ENCODE peak calls at places on chromosomes 11 and 22, in seven cellular contexts. One of them, this sample, is unnamed. For H3K4me1, the result is how much of the 10 kb centered on the place peaks cover.

GRCh38 chr11:130434521-130435223 is 6.3 kb upstream of the ADAMTS8 start:
- DNase-seq in PC-9: peak
- DNase-seq in fibroblast of lung: peak
- DNase-seq in body of pancreas: peak
- DNase-seq in cardiac muscle cell: peak
- DNase-seq in prostate gland: peak
- DNase-seq in pancreas: peak
- DNase-seq in this sample: peak

GRCh38 chr11:61636676-61637075 is 43.5 kb upstream of the DAGLA start:
- DNase-seq in PC-9: no peak
- DNase-seq in fibroblast of lung: no peak
- DNase-seq in body of pancreas: no peak
- DNase-seq in cardiac muscle cell: no peak
- DNase-seq in prostate gland: no peak
- DNase-seq in pancreas: no peak
- DNase-seq in this sample: no peak

GRCh38 chr11:57770793-57771192 is 9.2 kb downstream of the CTNND1 start:
- DNase-seq in PC-9: no peak
- DNase-seq in fibroblast of lung: no peak
- DNase-seq in body of pancreas: no peak
- DNase-seq in cardiac muscle cell: no peak
- DNase-seq in prostate gland: no peak
- DNase-seq in pancreas: no peak
- DNase-seq in this sample: no peak

GRCh38 chr11:45273509-45273908 is 12.6 kb downstream of the SYT13 start:
- DNase-seq in PC-9: no peak
- DNase-seq in fibroblast of lung: no peak
- DNase-seq in body of pancreas: no peak
- DNase-seq in cardiac muscle cell: no peak
- DNase-seq in prostate gland: no peak
- DNase-seq in pancreas: no peak
- DNase-seq in this sample: no peak

GRCh38 chr11:125165664-125166346 is 1.3 kb downstream of the PKNOX2 start:
- DNase-seq in PC-9: no peak
- DNase-seq in fibroblast of lung: peak
- DNase-seq in body of pancreas: no peak
- DNase-seq in cardiac muscle cell: peak
- DNase-seq in prostate gland: no peak
- DNase-seq in pancreas: no peak
- DNase-seq in this sample: no peak

GRCh38 chr11:14075118-14075601 is 112.6 kb downstream of the SPON1 start:
- DNase-seq in PC-9: no peak
- DNase-seq in fibroblast of lung: peak
- DNase-seq in body of pancreas: no peak
- DNase-seq in cardiac muscle cell: no peak
- DNase-seq in prostate gland: no peak
- DNase-seq in pancreas: no peak
- DNase-seq in this sample: peak

GRCh38 chr11:67268036-67268683 is 1.9 kb downstream of the GRK2 start:
- DNase-seq in PC-9: no peak
- DNase-seq in fibroblast of lung: no peak
- DNase-seq in body of pancreas: no peak
- DNase-seq in cardiac muscle cell: no peak
- DNase-seq in prostate gland: no peak
- DNase-seq in pancreas: no peak
- DNase-seq in this sample: peak

GRCh38 chr22:23519442-23520177 is 60.5 kb downstream of the IGLL1 start:
- DNase-seq in PC-9: no peak
- DNase-seq in fibroblast of lung: no peak
- DNase-seq in body of pancreas: no peak
- DNase-seq in cardiac muscle cell: no peak
- DNase-seq in prostate gland: no peak
- DNase-seq in pancreas: no peak
- DNase-seq in this sample: no peak

GRCh38 chr22:26321469-26321913 is 107.6 kb upstream of the ASPHD2 start:
- DNase-seq in PC-9: no peak
- DNase-seq in fibroblast of lung: peak
- DNase-seq in body of pancreas: peak
- DNase-seq in cardiac muscle cell: no peak
- DNase-seq in prostate gland: no peak
- DNase-seq in pancreas: no peak
- DNase-seq in this sample: no peak

GRCh38 chr22:17108256-17109112 is 12.7 kb downstream of the TMEM121B start:
- DNase-seq in PC-9: no peak
- DNase-seq in fibroblast of lung: no peak
- DNase-seq in body of pancreas: no peak
- DNase-seq in cardiac muscle cell: no peak
- DNase-seq in prostate gland: no peak
- DNase-seq in pancreas: no peak
- DNase-seq in this sample: no peak

GRCh38 chr22:17109113-17109865 is 11.9 kb downstream of the TMEM121B start:
- DNase-seq in PC-9: no peak
- DNase-seq in fibroblast of lung: no peak
- DNase-seq in body of pancreas: no peak
- DNase-seq in cardiac muscle cell: no peak
- DNase-seq in prostate gland: no peak
- DNase-seq in pancreas: no peak
- DNase-seq in this sample: no peak

GRCh38 chr22:17107547-17107810 is 13.7 kb downstream of the TMEM121B start:
- DNase-seq in PC-9: no peak
- DNase-seq in fibroblast of lung: no peak
- DNase-seq in body of pancreas: no peak
- DNase-seq in cardiac muscle cell: no peak
- DNase-seq in prostate gland: no peak
- DNase-seq in pancreas: no peak
- DNase-seq in this sample: no peak

GRCh38 chr22:17110791-17111550 is 10.2 kb downstream of the TMEM121B start:
- DNase-seq in PC-9: no peak
- DNase-seq in fibroblast of lung: no peak
- DNase-seq in body of pancreas: no peak
- DNase-seq in cardiac muscle cell: no peak
- DNase-seq in prostate gland: no peak
- DNase-seq in pancreas: no peak
- DNase-seq in this sample: no peak

DNA sequence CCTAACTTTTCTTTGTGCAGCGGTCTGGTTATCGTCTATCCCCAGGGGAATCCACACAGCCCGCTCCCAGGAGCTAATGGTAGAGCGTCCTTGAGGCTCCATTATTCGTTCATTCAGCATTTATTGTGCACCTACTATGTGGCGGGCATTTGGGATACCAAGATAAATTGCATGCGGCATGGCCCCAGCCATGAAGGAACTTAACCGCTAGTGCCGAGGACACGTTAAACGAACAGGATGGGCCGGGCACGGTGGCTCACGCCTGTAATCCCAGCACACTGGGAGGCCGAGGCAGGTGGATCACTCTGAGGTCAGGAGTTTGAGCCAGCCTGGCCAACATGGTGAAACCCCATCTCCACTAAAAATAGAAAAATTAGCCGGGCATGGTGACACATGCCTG is 11.2 kb downstream of the TMEM121B start:
- DNase-seq in PC-9: no peak
- DNase-seq in fibroblast of lung: no peak
- DNase-seq in body of pancreas: no peak
- DNase-seq in cardiac muscle cell: no peak
- DNase-seq in prostate gland: no peak
- DNase-seq in pancreas: no peak
- DNase-seq in this sample: no peak
- H3K27ac ChIP-seq in PC-9: no peak
- H3K27ac ChIP-seq in fibroblast of lung: no peak
- H3K27ac ChIP-seq in body of pancreas: no peak
- H3K27ac ChIP-seq in cardiac muscle cell: no peak
- H3K27ac ChIP-seq in prostate gland: no peak
- H3K27ac ChIP-seq in pancreas: no peak
- H3K27ac ChIP-seq in this sample: no peak

DNA sequence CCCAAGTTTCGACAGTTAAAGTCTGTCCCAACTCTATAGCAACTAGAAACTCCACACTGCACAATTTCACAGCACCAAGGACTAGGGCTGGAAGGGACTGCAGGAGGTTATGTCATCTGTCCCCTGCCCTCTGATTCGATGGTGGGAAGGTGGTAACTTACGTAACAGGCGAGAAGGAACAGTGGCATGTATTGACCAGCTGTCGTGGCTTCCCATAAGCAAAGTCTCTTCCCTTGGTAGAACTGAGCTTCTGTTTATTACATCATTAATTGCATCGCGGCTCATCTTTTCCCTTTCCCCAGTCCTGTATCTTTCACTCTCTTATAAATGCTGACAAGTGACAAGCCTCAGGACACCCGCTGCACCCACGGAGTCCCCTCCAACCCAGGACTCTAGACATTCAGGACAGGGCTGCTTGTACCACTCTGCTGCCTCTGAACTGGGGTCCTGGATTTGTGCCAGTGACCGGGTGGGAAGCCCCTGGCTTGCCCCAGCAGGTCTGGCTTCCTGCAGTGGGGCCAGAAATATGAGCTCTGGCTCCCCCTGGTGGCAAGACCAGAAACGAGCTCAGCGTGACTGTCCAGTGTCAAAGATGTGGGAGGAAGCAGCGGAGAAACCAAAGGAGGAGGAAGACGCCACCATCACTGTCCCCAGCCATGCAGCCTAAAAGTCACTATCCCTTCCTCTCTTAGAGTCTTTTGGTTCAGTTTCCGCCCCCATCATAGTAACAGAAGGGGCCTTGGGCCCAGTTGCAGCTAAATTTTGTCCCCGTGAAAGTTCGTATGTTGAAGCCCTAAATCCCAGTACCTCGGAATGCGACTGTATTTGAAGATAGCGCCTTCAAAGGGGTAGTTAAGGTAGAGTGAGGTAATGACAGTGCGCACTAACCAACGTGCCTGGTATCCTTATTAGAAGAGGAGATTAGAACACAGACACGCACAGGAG is 84.5 kb downstream of the ISX start:
- DNase-seq in PC-9: peak
- DNase-seq in fibroblast of lung: peak
- DNase-seq in body of pancreas: peak
- DNase-seq in cardiac muscle cell: peak
- DNase-seq in prostate gland: peak
- DNase-seq in pancreas: peak
- DNase-seq in this sample: peak
- TF ChIP-seq CTCF in PC-9: peak
- TF ChIP-seq CTCF in fibroblast of lung: peak
- TF ChIP-seq CTCF in body of pancreas: peak
- TF ChIP-seq CTCF in cardiac muscle cell: peak
- TF ChIP-seq CTCF in prostate gland: peak
- TF ChIP-seq CTCF in pancreas: peak
- TF ChIP-seq CTCF in this sample: peak

GRCh38 chr22:22022255-22022840 is 39.8 kb upstream of the TOP3B start:
- DNase-seq in PC-9: no peak
- DNase-seq in fibroblast of lung: no peak
- DNase-seq in body of pancreas: no peak
- DNase-seq in cardiac muscle cell: no peak
- DNase-seq in prostate gland: no peak
- DNase-seq in pancreas: no peak
- DNase-seq in this sample: no peak
- H3K4me1 ChIP-seq in PC-9: under half
- H3K4me1 ChIP-seq in fibroblast of lung: under half
- H3K4me1 ChIP-seq in body of pancreas: under half
- H3K4me1 ChIP-seq in cardiac muscle cell: under half
- H3K4me1 ChIP-seq in prostate gland: under half
- H3K4me1 ChIP-seq in pancreas: under half
- H3K4me1 ChIP-seq in this sample: under half

GRCh38 chr22:36406139-36406538 is 18.4 kb upstream of the MYH9 start:
- DNase-seq in PC-9: no peak
- DNase-seq in fibroblast of lung: no peak
- DNase-seq in body of pancreas: no peak
- DNase-seq in cardiac muscle cell: no peak
- DNase-seq in prostate gland: no peak
- DNase-seq in pancreas: no peak
- DNase-seq in this sample: no peak
- H3K27ac ChIP-seq in PC-9: peak
- H3K27ac ChIP-seq in fibroblast of lung: no peak
- H3K27ac ChIP-seq in body of pancreas: no peak
- H3K27ac ChIP-seq in cardiac muscle cell: no peak
- H3K27ac ChIP-seq in prostate gland: no peak
- H3K27ac ChIP-seq in pancreas: no peak
- H3K27ac ChIP-seq in this sample: peak

DNA sequence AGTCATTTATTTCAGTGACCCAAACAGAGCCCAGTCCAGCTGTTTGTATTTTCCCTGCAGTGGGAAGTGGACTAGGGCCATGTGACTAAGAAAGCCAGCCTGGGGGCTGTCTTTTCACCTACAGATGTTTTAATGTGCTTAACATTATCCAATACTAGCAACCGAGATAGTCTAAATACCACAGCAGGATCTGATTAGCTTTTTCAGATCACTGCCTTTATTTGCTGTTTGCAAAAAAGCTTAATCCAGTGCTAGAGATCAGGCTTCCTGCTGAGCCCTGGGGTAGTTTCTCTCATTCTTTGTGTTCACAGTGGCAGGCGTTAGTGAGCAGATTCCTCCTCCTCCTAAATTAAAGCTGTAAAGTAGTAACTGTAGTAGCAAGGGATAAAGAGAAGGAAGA is 35.0 kb downstream of the ZC3H12C start:
- DNase-seq in PC-9: no peak
- DNase-seq in fibroblast of lung: peak
- DNase-seq in body of pancreas: no peak
- DNase-seq in cardiac muscle cell: no peak
- DNase-seq in prostate gland: no peak
- DNase-seq in pancreas: no peak
- DNase-seq in this sample: no peak
- TF ChIP-seq CTCF in PC-9: no peak
- TF ChIP-seq CTCF in fibroblast of lung: no peak
- TF ChIP-seq CTCF in body of pancreas: no peak
- TF ChIP-seq CTCF in cardiac muscle cell: no peak
- TF ChIP-seq CTCF in prostate gland: no peak
- TF ChIP-seq CTCF in pancreas: no peak
- TF ChIP-seq CTCF in this sample: no peak

GRCh38 chr11:10455637-10456487 is 798 bp downstream of the AMPD3 start:
- DNase-seq in PC-9: peak
- DNase-seq in fibroblast of lung: peak
- DNase-seq in body of pancreas: peak
- DNase-seq in cardiac muscle cell: peak
- DNase-seq in prostate gland: peak
- DNase-seq in pancreas: no peak
- DNase-seq in this sample: peak
- H3K4me1 ChIP-seq in PC-9: half or more
- H3K4me1 ChIP-seq in fibroblast of lung: under half
- H3K4me1 ChIP-seq in body of pancreas: under half
- H3K4me1 ChIP-seq in cardiac muscle cell: under half
- H3K4me1 ChIP-seq in prostate gland: under half
- H3K4me1 ChIP-seq in pancreas: under half
- H3K4me1 ChIP-seq in this sample: half or more